ENCODE peak calls at places on chromosomes 3 and 15, in eight cellular contexts. One of them, this sample, is unnamed.

GRCh38 chr15:73926191-73927002 is at the start of gene LOXL1:
- DNase-seq in fibroblast of villous mesenchyme: peak
- DNase-seq in BJ: peak
- DNase-seq in osteoblast: peak
- DNase-seq in fibroblast of lung: peak
- DNase-seq in PC-3: peak
- DNase-seq in bronchial epithelial cell: peak
- DNase-seq in HCT116: peak
- DNase-seq in this sample: peak

GRCh38 chr15:30990036-30990435 is 1.4 kb downstream of the MTMR10 start:
- DNase-seq in fibroblast of villous mesenchyme: no peak
- DNase-seq in BJ: no peak
- DNase-seq in osteoblast: peak
- DNase-seq in fibroblast of lung: no peak
- DNase-seq in PC-3: no peak
- DNase-seq in bronchial epithelial cell: no peak
- DNase-seq in HCT116: no peak
- DNase-seq in this sample: no peak

GRCh38 chr3:176479291-176479690 is 718.0 kb downstream of the TBL1XR1 start:
- DNase-seq in fibroblast of villous mesenchyme: no peak
- DNase-seq in BJ: no peak
- DNase-seq in osteoblast: no peak
- DNase-seq in fibroblast of lung: peak
- DNase-seq in PC-3: peak
- DNase-seq in bronchial epithelial cell: no peak
- DNase-seq in HCT116: no peak
- DNase-seq in this sample: no peak

GRCh38 chr3:158403013-158403412 is 168.0 kb upstream of the MLF1 start:
- DNase-seq in fibroblast of villous mesenchyme: no peak
- DNase-seq in BJ: no peak
- DNase-seq in osteoblast: no peak
- DNase-seq in fibroblast of lung: no peak
- DNase-seq in PC-3: no peak
- DNase-seq in bronchial epithelial cell: no peak
- DNase-seq in HCT116: no peak
- DNase-seq in this sample: no peak

GRCh38 chr3:49804141-49805041 is 1.3 kb downstream of the INKA1 start:
- DNase-seq in fibroblast of villous mesenchyme: no peak
- DNase-seq in BJ: no peak
- DNase-seq in osteoblast: peak
- DNase-seq in fibroblast of lung: no peak
- DNase-seq in PC-3: no peak
- DNase-seq in bronchial epithelial cell: no peak
- DNase-seq in HCT116: no peak
- DNase-seq in this sample: no peak

GRCh38 chr15:84817461-84818081 is 415 bp downstream of the ALPK3 start:
- DNase-seq in fibroblast of villous mesenchyme: no peak
- DNase-seq in BJ: no peak
- DNase-seq in osteoblast: no peak
- DNase-seq in fibroblast of lung: peak
- DNase-seq in PC-3: no peak
- DNase-seq in bronchial epithelial cell: no peak
- DNase-seq in HCT116: no peak
- DNase-seq in this sample: no peak

GRCh38 chr3:53941945-53942344 is 50.3 kb upstream of the SELENOK start:
- DNase-seq in fibroblast of villous mesenchyme: no peak
- DNase-seq in BJ: no peak
- DNase-seq in osteoblast: no peak
- DNase-seq in fibroblast of lung: peak
- DNase-seq in PC-3: no peak
- DNase-seq in bronchial epithelial cell: peak
- DNase-seq in HCT116: no peak
- DNase-seq in this sample: no peak

GRCh38 chr15:101189708-101190107 is 62.1 kb downstream of the CHSY1 start:
- DNase-seq in fibroblast of villous mesenchyme: peak
- DNase-seq in BJ: no peak
- DNase-seq in osteoblast: no peak
- DNase-seq in fibroblast of lung: no peak
- DNase-seq in PC-3: no peak
- DNase-seq in bronchial epithelial cell: no peak
- DNase-seq in HCT116: no peak
- DNase-seq in this sample: no peak

GRCh38 chr15:83436513-83437158 is 10.5 kb upstream of the SH3GL3 start:
- DNase-seq in fibroblast of villous mesenchyme: peak
- DNase-seq in BJ: no peak
- DNase-seq in osteoblast: peak
- DNase-seq in fibroblast of lung: peak
- DNase-seq in PC-3: peak
- DNase-seq in bronchial epithelial cell: peak
- DNase-seq in HCT116: peak
- DNase-seq in this sample: peak

GRCh38 chr3:190424478-190425439 is 24.9 kb downstream of the TMEM207 start:
- DNase-seq in fibroblast of villous mesenchyme: peak
- DNase-seq in BJ: no peak
- DNase-seq in osteoblast: no peak
- DNase-seq in fibroblast of lung: peak
- DNase-seq in PC-3: peak
- DNase-seq in bronchial epithelial cell: peak
- DNase-seq in HCT116: peak
- DNase-seq in this sample: peak

GRCh38 chr3:69063636-69064035 is 11.5 kb upstream of the TMF1 start:
- DNase-seq in fibroblast of villous mesenchyme: no peak
- DNase-seq in BJ: no peak
- DNase-seq in osteoblast: no peak
- DNase-seq in fibroblast of lung: no peak
- DNase-seq in PC-3: no peak
- DNase-seq in bronchial epithelial cell: no peak
- DNase-seq in HCT116: no peak
- DNase-seq in this sample: no peak

GRCh38 chr3:90015688-90016356 is 908.4 kb downstream of the EPHA3 start:
- DNase-seq in fibroblast of villous mesenchyme: peak
- DNase-seq in BJ: peak
- DNase-seq in osteoblast: no peak
- DNase-seq in fibroblast of lung: peak
- DNase-seq in PC-3: peak
- DNase-seq in bronchial epithelial cell: peak
- DNase-seq in HCT116: no peak
- DNase-seq in this sample: peak

GRCh38 chr3:42755681-42756578 is 17.1 kb downstream of the CCDC13 start:
- DNase-seq in fibroblast of villous mesenchyme: peak
- DNase-seq in BJ: no peak
- DNase-seq in osteoblast: no peak
- DNase-seq in fibroblast of lung: peak
- DNase-seq in PC-3: peak
- DNase-seq in bronchial epithelial cell: no peak
- DNase-seq in HCT116: no peak
- DNase-seq in this sample: peak

GRCh38 chr3:137714551-137714950 is 49.6 kb upstream of the SOX14 start:
- DNase-seq in fibroblast of villous mesenchyme: no peak
- DNase-seq in BJ: no peak
- DNase-seq in osteoblast: no peak
- DNase-seq in fibroblast of lung: no peak
- DNase-seq in PC-3: no peak
- DNase-seq in bronchial epithelial cell: no peak
- DNase-seq in HCT116: no peak
- DNase-seq in this sample: no peak

GRCh38 chr15:94524565-94524964 is 293.2 kb downstream of the MCTP2 start:
- DNase-seq in fibroblast of villous mesenchyme: no peak
- DNase-seq in BJ: no peak
- DNase-seq in osteoblast: no peak
- DNase-seq in fibroblast of lung: no peak
- DNase-seq in PC-3: no peak
- DNase-seq in bronchial epithelial cell: peak
- DNase-seq in HCT116: peak
- DNase-seq in this sample: no peak

GRCh38 chr15:62431391-62431790 is 266.3 kb upstream of the C2CD4B start:
- DNase-seq in fibroblast of villous mesenchyme: no peak
- DNase-seq in BJ: no peak
- DNase-seq in osteoblast: no peak
- DNase-seq in fibroblast of lung: no peak
- DNase-seq in PC-3: no peak
- DNase-seq in bronchial epithelial cell: no peak
- DNase-seq in HCT116: no peak
- DNase-seq in this sample: no peak

GRCh38 chr3:125107861-125108567 is 52.2 kb upstream of the HEG1 start:
- DNase-seq in fibroblast of villous mesenchyme: peak
- DNase-seq in BJ: peak
- DNase-seq in osteoblast: peak
- DNase-seq in fibroblast of lung: peak
- DNase-seq in PC-3: peak
- DNase-seq in bronchial epithelial cell: peak
- DNase-seq in HCT116: no peak
- DNase-seq in this sample: peak

GRCh38 chr3:3405131-3405530 is 225.6 kb upstream of the CRBN start:
- DNase-seq in fibroblast of villous mesenchyme: no peak
- DNase-seq in BJ: no peak
- DNase-seq in osteoblast: no peak
- DNase-seq in fibroblast of lung: no peak
- DNase-seq in PC-3: no peak
- DNase-seq in bronchial epithelial cell: no peak
- DNase-seq in HCT116: no peak
- DNase-seq in this sample: no peak

GRCh38 chr3:55189359-55189801 is 261.5 kb upstream of the LRTM1 start:
- DNase-seq in fibroblast of villous mesenchyme: peak
- DNase-seq in BJ: peak
- DNase-seq in osteoblast: peak
- DNase-seq in fibroblast of lung: peak
- DNase-seq in PC-3: no peak
- DNase-seq in bronchial epithelial cell: no peak
- DNase-seq in HCT116: no peak
- DNase-seq in this sample: peak

GRCh38 chr15:33547876-33548275 is 237.1 kb downstream of the RYR3 start:
- DNase-seq in fibroblast of villous mesenchyme: peak
- DNase-seq in BJ: no peak
- DNase-seq in osteoblast: no peak
- DNase-seq in fibroblast of lung: peak
- DNase-seq in PC-3: peak
- DNase-seq in bronchial epithelial cell: peak
- DNase-seq in HCT116: no peak
- DNase-seq in this sample: peak

GRCh38 chr3:159664011-159664410 is 324.6 kb upstream of the IL12A start:
- DNase-seq in fibroblast of villous mesenchyme: no peak
- DNase-seq in BJ: no peak
- DNase-seq in osteoblast: no peak
- DNase-seq in fibroblast of lung: no peak
- DNase-seq in PC-3: peak
- DNase-seq in bronchial epithelial cell: peak
- DNase-seq in HCT116: no peak
- DNase-seq in this sample: no peak

GRCh38 chr3:178618197-178618596 is 82.0 kb downstream of the KCNMB2 start:
- DNase-seq in fibroblast of villous mesenchyme: peak
- DNase-seq in BJ: no peak
- DNase-seq in osteoblast: peak
- DNase-seq in fibroblast of lung: no peak
- DNase-seq in PC-3: no peak
- DNase-seq in bronchial epithelial cell: no peak
- DNase-seq in HCT116: no peak
- DNase-seq in this sample: peak
- H3K4me3 ChIP-seq in fibroblast of villous mesenchyme: no peak
- H3K4me3 ChIP-seq in BJ: no peak
- H3K4me3 ChIP-seq in osteoblast: peak
- H3K4me3 ChIP-seq in fibroblast of lung: peak
- H3K4me3 ChIP-seq in PC-3: peak
- H3K4me3 ChIP-seq in bronchial epithelial cell: no peak
- H3K4me3 ChIP-seq in HCT116: no peak
- H3K4me3 ChIP-seq in this sample: no peak

DNA sequence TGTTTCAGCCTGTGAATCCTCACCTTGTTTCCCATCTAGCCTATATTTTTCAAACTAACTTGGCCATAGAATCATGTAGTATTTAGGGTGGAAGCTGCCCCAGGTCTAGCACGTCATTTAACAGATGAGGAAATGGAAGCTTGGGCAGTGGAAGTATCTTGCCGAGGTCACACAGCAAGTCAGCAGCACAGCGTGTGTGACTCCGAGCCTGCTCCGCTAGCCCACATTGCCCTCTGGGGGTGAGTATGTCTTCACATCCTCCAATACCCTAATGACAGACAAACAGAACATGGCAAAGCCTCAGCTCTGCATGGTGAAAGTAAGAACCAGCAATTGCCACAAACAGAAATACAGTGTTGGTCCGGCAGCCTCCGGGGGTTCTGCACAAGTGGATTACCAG is 2.2 kb upstream of the CCR5 start:
- DNase-seq in fibroblast of villous mesenchyme: peak
- DNase-seq in BJ: no peak
- DNase-seq in osteoblast: no peak
- DNase-seq in fibroblast of lung: no peak
- DNase-seq in PC-3: peak
- DNase-seq in bronchial epithelial cell: no peak
- DNase-seq in HCT116: no peak
- DNase-seq in this sample: no peak
- TF ChIP-seq CTCF in fibroblast of villous mesenchyme: peak
- TF ChIP-seq CTCF in BJ: no peak
- TF ChIP-seq CTCF in osteoblast: peak
- TF ChIP-seq CTCF in fibroblast of lung: no peak
- TF ChIP-seq CTCF in PC-3: peak
- TF ChIP-seq CTCF in bronchial epithelial cell: no peak
- TF ChIP-seq CTCF in HCT116: peak
- TF ChIP-seq CTCF in this sample: no peak

GRCh38 chr3:37863552-37863865 is 1.8 kb downstream of the CTDSPL start:
- DNase-seq in fibroblast of villous mesenchyme: no peak
- DNase-seq in BJ: no peak
- DNase-seq in osteoblast: no peak
- DNase-seq in fibroblast of lung: no peak
- DNase-seq in PC-3: no peak
- DNase-seq in bronchial epithelial cell: no peak
- DNase-seq in HCT116: no peak
- DNase-seq in this sample: no peak
- H3K4me3 ChIP-seq in fibroblast of villous mesenchyme: peak
- H3K4me3 ChIP-seq in BJ: no peak
- H3K4me3 ChIP-seq in osteoblast: peak
- H3K4me3 ChIP-seq in fibroblast of lung: peak
- H3K4me3 ChIP-seq in PC-3: peak
- H3K4me3 ChIP-seq in bronchial epithelial cell: peak
- H3K4me3 ChIP-seq in HCT116: peak
- H3K4me3 ChIP-seq in this sample: peak

DNA sequence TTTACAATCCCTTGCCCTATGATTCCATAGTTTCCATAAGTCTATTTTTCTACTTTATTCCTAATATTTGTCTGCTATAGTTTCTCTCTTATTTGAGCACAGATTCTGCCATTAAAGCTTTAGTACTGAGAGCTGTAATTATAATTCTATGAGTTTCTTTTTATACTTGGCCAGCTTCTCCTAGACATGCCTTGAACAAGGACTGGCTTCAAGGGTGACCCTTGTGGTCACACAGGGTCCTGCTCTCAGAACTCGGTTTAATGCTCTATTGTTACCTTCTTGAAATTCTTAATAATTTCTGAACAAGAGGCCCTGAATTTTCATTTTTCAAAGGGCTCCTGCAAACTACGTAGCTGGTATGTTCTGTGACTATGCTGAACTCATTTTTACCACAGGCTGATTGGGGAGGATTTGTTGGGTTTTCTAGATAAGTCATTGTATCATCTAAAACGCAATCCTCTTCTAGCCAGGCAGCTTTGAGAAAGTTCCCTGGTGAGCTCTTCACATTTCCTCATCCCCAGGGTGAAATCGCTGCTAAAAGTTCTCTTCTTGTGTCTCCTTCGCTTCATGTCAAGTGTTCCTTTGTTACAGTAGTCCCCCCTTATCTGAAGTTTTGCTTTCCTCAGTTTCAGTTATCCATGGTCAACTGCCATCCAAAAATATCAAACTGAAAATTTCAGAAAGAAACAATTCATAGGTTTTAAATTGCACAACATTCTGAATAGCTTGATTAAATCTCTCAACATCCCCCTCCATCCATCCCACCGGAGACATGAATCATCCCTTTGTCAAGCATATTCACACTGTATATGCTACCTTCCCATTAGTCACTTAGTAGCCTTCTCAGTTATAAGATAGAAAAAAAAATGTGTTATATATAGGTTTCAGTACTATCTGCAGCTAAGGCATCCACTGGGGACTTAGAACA is 12.6 kb upstream of the PLCL2 start:
- DNase-seq in fibroblast of villous mesenchyme: no peak
- DNase-seq in BJ: no peak
- DNase-seq in osteoblast: no peak
- DNase-seq in fibroblast of lung: peak
- DNase-seq in PC-3: peak
- DNase-seq in bronchial epithelial cell: peak
- DNase-seq in HCT116: no peak
- DNase-seq in this sample: no peak
- TF ChIP-seq CTCF in fibroblast of villous mesenchyme: peak
- TF ChIP-seq CTCF in BJ: no peak
- TF ChIP-seq CTCF in osteoblast: no peak
- TF ChIP-seq CTCF in fibroblast of lung: no peak
- TF ChIP-seq CTCF in PC-3: no peak
- TF ChIP-seq CTCF in bronchial epithelial cell: no peak
- TF ChIP-seq CTCF in HCT116: no peak
- TF ChIP-seq CTCF in this sample: no peak